ENCODE peak calls at places on chromosomes 4 and X, in nine cellular contexts. Y is stimulated activated CD4-positive, alpha-beta T cell treated with anti-CD3 and anti-CD28 coated beads, Interleukin-4, amount 100 ng/mL, for 24 hours; R is GM12865; K is AG09309; E is astrocyte of the spinal cord; N is COR-L47; D is DMS 273 treated with DMSO at 0.1 percent for 48 hours; F is amniotic stem cell; Q is AG20443. X is an unnamed sample.
A peak's percentile ranks its signal among the peaks of the same experiment; 100 is the strongest.

GRCh38 chr4:160175064-160175643 is 1072.3 kb downstream of the RAPGEF2 start:
- DNase-seq in Y (no peak), R (no peak), K (no peak), E (no peak), N (no peak), D (no peak), F (no peak), Q (no peak), X (peak; percentile 50)

GRCh38 chrX:8204169-8204935 is 33.3 kb upstream of the VCX2 start:
- DNase-seq in Y (no peak), R (no peak), K (no peak), E (no peak), N (no peak), D (no peak), F (no peak), Q (no peak), X (no peak)

GRCh38 chrX:118884552-118885138 is 61.0 kb downstream of the ZCCHC12 start:
- DNase-seq in Y (no peak), R (no peak), K (no peak), E (no peak), N (no peak), D (no peak), F (no peak), Q (no peak), X (no peak)

GRCh38 chrX:16310326-16310725 is 143.0 kb downstream of the MAGEB17 start:
- DNase-seq in Y (no peak), R (no peak), K (no peak), E (no peak), N (no peak), D (no peak), F (no peak), Q (no peak), X (peak; percentile 91)

GRCh38 chr4:107258359-107258758 is 222.2 kb upstream of the DKK2 start:
- DNase-seq in Y (no peak), R (no peak), K (peak; percentile 11), E (peak; percentile 75), N (no peak), D (no peak), F (no peak), Q (peak; percentile 37), X (peak; percentile 45)

GRCh38 chr4:132587626-132588025 is 561.5 kb upstream of the PCDH10 start:
- DNase-seq in Y (no peak), R (no peak), K (no peak), E (peak; percentile 47), N (no peak), D (no peak), F (peak; percentile 2), Q (no peak), X (peak; percentile 54)

GRCh38 chr4:40289366-40290188 is 45.6 kb upstream of the CHRNA9 start:
- DNase-seq in Y (peak; percentile 55), R (peak; percentile 49), K (no peak), E (no peak), N (peak; percentile 39), D (no peak), F (no peak), Q (no peak), X (peak; percentile 45)

GRCh38 chr4:139278956-139279722 is 886 bp downstream of the MGARP start:
- DNase-seq in Y (no peak), R (no peak), K (no peak), E (peak; percentile 15), N (no peak), D (no peak), F (no peak), Q (peak; percentile 49), X (no peak)

GRCh38 chrX:105703876-105704275 is 118.5 kb upstream of the NRK start:
- DNase-seq in Y (no peak), R (no peak), K (no peak), E (no peak), N (no peak), D (no peak), F (no peak), Q (no peak), X (no peak)

GRCh38 chr4:75860606-75861005 is 41.6 kb downstream of the PPEF2 start:
- DNase-seq in Y (no peak), R (no peak), K (no peak), E (no peak), N (no peak), D (no peak), F (no peak), Q (no peak), X (no peak)

GRCh38 chr4:61514991-61515390 is 314.9 kb downstream of the ADGRL3 start:
- DNase-seq in Y (no peak), R (no peak), K (no peak), E (no peak), N (no peak), D (no peak), F (no peak), Q (no peak), X (peak; percentile 7)

GRCh38 chrX:134377537-134377936 is 82.4 kb upstream of the HPRT1 start:
- DNase-seq in Y (peak; percentile 11), R (peak; percentile 68), K (no peak), E (peak; percentile 43), N (no peak), D (no peak), F (peak; percentile 0), Q (peak; percentile 7), X (peak; percentile 62)

GRCh38 chrX:72258174-72258573 is 18.9 kb downstream of the RPS4X start:
- DNase-seq in Y (no peak), R (no peak), K (peak; percentile 41), E (peak; percentile 70), N (no peak), D (no peak), F (peak; percentile 6), Q (peak; percentile 57), X (peak; percentile 78)

GRCh38 chrX:68252664-68253063 is 180.6 kb downstream of the OPHN1 start:
- DNase-seq in Y (no peak), R (no peak), K (no peak), E (no peak), N (no peak), D (no peak), F (no peak), Q (no peak), X (no peak)

GRCh38 chr4:156102411-156102810 is 148.7 kb upstream of the CTSO start:
- DNase-seq in Y (no peak), R (no peak), K (no peak), E (no peak), N (no peak), D (no peak), F (no peak), Q (no peak), X (no peak)

GRCh38 chr4:183563874-183564273 is 59.0 kb downstream of the ING2 start:
- DNase-seq in Y (no peak), R (no peak), K (peak; percentile 18), E (peak; percentile 54), N (no peak), D (no peak), F (no peak), Q (peak; percentile 25), X (peak; percentile 93)

GRCh38 chr4:14636563-14636962 is 365.7 kb upstream of the CPEB2 start:
- DNase-seq in Y (no peak), R (peak; percentile 6), K (no peak), E (no peak), N (no peak), D (no peak), F (no peak), Q (no peak), X (no peak)

GRCh38 chr4:175443547-175443946 is 368.5 kb downstream of the GPM6A start:
- DNase-seq in Y (no peak), R (no peak), K (no peak), E (no peak), N (no peak), D (no peak), F (no peak), Q (no peak), X (no peak)

GRCh38 chr4:57182132-57182874 is 72.1 kb upstream of the IGFBP7 start:
- DNase-seq in Y (no peak), R (no peak), K (no peak), E (no peak), N (peak; percentile 70), D (no peak), F (no peak), Q (no peak), X (no peak)

GRCh38 chr4:6256141-6256540 is 13.5 kb upstream of the WFS1 start:
- DNase-seq in Y (no peak), R (no peak), K (no peak), E (no peak), N (no peak), D (no peak), F (no peak), Q (no peak), X (no peak)

GRCh38 chrX:16075087-16075486 is 48.3 kb upstream of the GRPR start:
- DNase-seq in Y (no peak), R (no peak), K (no peak), E (no peak), N (no peak), D (no peak), F (no peak), Q (no peak), X (no peak)

GRCh38 chr4:152494020-152494419 is 41.9 kb downstream of the FBXW7 start:
- DNase-seq in Y (no peak), R (no peak), K (no peak), E (no peak), N (no peak), D (no peak), F (no peak), Q (no peak), X (no peak)

GRCh38 chrX:153592966-153593688 is 5.8 kb downstream of the CCNQ start:
- DNase-seq in Y (no peak), R (no peak), K (no peak), E (no peak), N (no peak), D (peak; percentile 86), F (no peak), Q (no peak), X (no peak)